ENCODE peak calls at places on chromosomes 6 and 20, in five cellular contexts. M, J, K, L and E are unnamed samples. For H3K9me3, the result is how much of the 10 kb centered on the place peaks cover.

GRCh38 chr20:10565922-10566897 is 107.6 kb downstream of the JAG1 start:
- DNase-seq in M (no peak), J (no peak), K (no peak), L (no peak), E (no peak)

GRCh38 chr6:167122041-167122826 is 662 bp upstream of the CCR6 start:
- DNase-seq in M (no peak), J (no peak), K (no peak), L (no peak), E (no peak)

GRCh38 chr20:26208296-26209091 is 511.8 kb upstream of the ZNF337 start:
- DNase-seq in M (no peak), J (no peak), K (peak), L (no peak), E (peak)

GRCh38 chr6:46014511-46015118 is 1.0 kb downstream of the CLIC5 start:
- DNase-seq in M (no peak), J (peak), K (no peak), L (no peak), E (peak)

GRCh38 chr6:128516514-128516898 is 3.9 kb downstream of the PTPRK start:
- DNase-seq in M (no peak), J (no peak), K (no peak), L (no peak), E (no peak)

GRCh38 chr6:144416244-144416643 is 131.1 kb downstream of the UTRN start:
- DNase-seq in M (no peak), J (no peak), K (no peak), L (no peak), E (no peak)

GRCh38 chr6:163751032-163751525 is 336.6 kb downstream of the QKI start:
- DNase-seq in M (no peak), J (no peak), K (no peak), L (no peak), E (peak)

GRCh38 chr6:157755032-157755751 is 67.9 kb upstream of the SNX9 start:
- DNase-seq in M (no peak), J (no peak), K (peak), L (no peak), E (no peak)

GRCh38 chr6:132063738-132064137 is 112.6 kb upstream of the CCN2 start:
- DNase-seq in M (no peak), J (no peak), K (peak), L (no peak), E (no peak)

GRCh38 chr6:5302220-5302946 is 41.1 kb downstream of the FARS2 start:
- DNase-seq in M (no peak), J (no peak), K (peak), L (peak), E (no peak)

GRCh38 chr20:9147553-9148024 is 78.7 kb downstream of the PLCB4 start:
- DNase-seq in M (no peak), J (no peak), K (peak), L (no peak), E (no peak)

GRCh38 chr6:161265975-161266374 is 7.9 kb downstream of the AGPAT4 start:
- DNase-seq in M (no peak), J (no peak), K (no peak), L (no peak), E (no peak)

GRCh38 chr6:158033077-158033750 is 51.6 kb downstream of the SYNJ2 start:
- DNase-seq in M (peak), J (peak), K (no peak), L (no peak), E (no peak)

GRCh38 chr6:115221185-115221584 is 839.5 kb downstream of the FRK start:
- DNase-seq in M (no peak), J (no peak), K (no peak), L (no peak), E (no peak)

GRCh38 chr6:39908838-39909583 is 25.3 kb downstream of the MOCS1 start:
- DNase-seq in M (no peak), J (no peak), K (no peak), L (no peak), E (no peak)

GRCh38 chr6:16089232-16089843 is 39.5 kb upstream of the MYLIP start:
- DNase-seq in M (no peak), J (no peak), K (no peak), L (no peak), E (no peak)

GRCh38 chr20:45630366-45630765 is 718 bp downstream of the WFDC9 start:
- DNase-seq in M (no peak), J (no peak), K (peak), L (no peak), E (no peak)

GRCh38 chr20:32003325-32003724 is 6.9 kb upstream of the CCM2L start:
- DNase-seq in M (no peak), J (no peak), K (no peak), L (no peak), E (no peak)

GRCh38 chr6:45543298-45544235 is 165.8 kb upstream of the SUPT3H start:
- DNase-seq in M (no peak), J (no peak), K (peak), L (no peak), E (no peak)

GRCh38 chr6:4088684-4089083 is 9.7 kb upstream of the FAM217A start:
- DNase-seq in M (no peak), J (no peak), K (no peak), L (no peak), E (no peak)

GRCh38 chr6:79946773-79947190 is 571 bp downstream of the ELOVL4 start:
- DNase-seq in M (no peak), J (peak), K (peak), L (peak), E (peak)

GRCh38 chr6:162489406-162489976 is 238.1 kb downstream of the PRKN start:
- DNase-seq in M (no peak), J (no peak), K (no peak), L (no peak), E (no peak)

DNA sequence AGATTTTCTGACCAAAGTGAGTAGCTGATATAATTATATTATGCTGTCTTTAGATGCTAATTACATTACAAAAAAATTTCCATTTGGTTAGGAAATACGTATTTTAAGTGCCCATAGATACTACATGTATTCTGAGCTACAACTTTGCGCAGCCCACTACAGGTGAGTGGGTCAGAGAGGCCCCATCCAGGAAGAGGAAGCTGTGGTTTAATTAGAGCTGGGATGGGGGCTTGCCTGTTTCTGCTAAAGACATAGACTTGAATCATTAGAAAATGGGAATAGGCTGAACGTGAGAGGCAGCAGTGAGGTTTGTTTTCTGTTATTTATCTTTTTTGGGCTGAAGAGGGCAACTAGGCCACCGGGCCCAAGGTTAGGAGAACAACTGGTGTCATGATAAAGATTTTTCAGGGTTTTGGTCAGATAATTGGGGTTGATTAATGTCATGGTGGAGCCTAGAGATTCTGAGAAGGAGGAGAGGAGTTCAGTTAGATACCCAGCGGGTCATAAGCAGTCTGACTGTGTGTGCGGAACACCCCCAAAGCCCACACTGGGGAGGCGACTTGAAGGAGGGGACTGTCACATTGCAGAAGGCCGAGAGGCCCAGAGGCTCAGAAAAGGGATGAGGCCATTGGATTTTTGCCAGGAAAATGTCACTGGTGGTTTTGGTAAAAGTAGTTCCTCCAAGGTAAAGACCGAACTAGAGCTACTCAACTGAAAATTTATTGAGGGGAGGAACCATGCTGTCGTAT is 14.6 kb upstream of the IRF4 start:
- DNase-seq in M (no peak), J (no peak), K (no peak), L (no peak), E (no peak)
- H3K9me3 ChIP-seq in M (under half), J (under half), K (under half), L (under half), E (under half)

GRCh38 chr6:148137652-148138051 is 205.0 kb upstream of the SASH1 start:
- DNase-seq in M (no peak), J (no peak), K (no peak), L (no peak), E (no peak)
- H3K9me3 ChIP-seq in M (under half), J (under half), K (under half), L (under half), E (under half)

GRCh38 chr20:63097336-63097831 is 90.6 kb upstream of the BHLHE23 start:
- DNase-seq in M (peak), J (peak), K (no peak), L (no peak), E (no peak)
- H3K9me3 ChIP-seq in M (under half), J (under half), K (under half), L (under half), E (under half)

GRCh38 chr20:51562334-51563140 is 20.0 kb upstream of the NFATC2 start:
- DNase-seq in M (peak), J (peak), K (peak), L (peak), E (no peak)
- H3K9me3 ChIP-seq in M (under half), J (under half), K (under half), L (under half), E (under half)

GRCh38 chr6:169984181-169985120 is 233.0 kb downstream of the ERMARD start:
- DNase-seq in M (no peak), J (peak), K (no peak), L (no peak), E (no peak)
- H3K9me3 ChIP-seq in M (under half), J (under half), K (under half), L (under half), E (under half)

GRCh38 chr6:168711049-168711640 is 270.2 kb downstream of the SMOC2 start:
- DNase-seq in M (no peak), J (no peak), K (no peak), L (no peak), E (no peak)
- H3K9me3 ChIP-seq in M (under half), J (under half), K (under half), L (under half), E (under half)

GRCh38 chr6:165317723-165318122 is 8.3 kb upstream of the C6orf118 start:
- DNase-seq in M (no peak), J (no peak), K (no peak), L (no peak), E (no peak)
- H3K9me3 ChIP-seq in M (under half), J (under half), K (under half), L (under half), E (under half)

GRCh38 chr6:170142559-170142958 is 148.3 kb downstream of the DLL1 start:
- DNase-seq in M (no peak), J (no peak), K (no peak), L (no peak), E (no peak)
- H3K9me3 ChIP-seq in M (under half), J (under half), K (under half), L (under half), E (under half)

GRCh38 chr20:58017970-58018530 is 210.4 kb downstream of the ANKRD60 start:
- DNase-seq in M (no peak), J (no peak), K (no peak), L (no peak), E (no peak)
- H3K9me3 ChIP-seq in M (under half), J (under half), K (under half), L (under half), E (under half)

GRCh38 chr6:168576388-168576787 is 135.4 kb downstream of the SMOC2 start:
- DNase-seq in M (no peak), J (no peak), K (no peak), L (no peak), E (no peak)
- H3K9me3 ChIP-seq in M (under half), J (under half), K (under half), L (under half), E (under half)